ENCODE peak calls at places on chromosomes 4 and X, in nine cellular contexts. C is T-helper 2 cell; R is thyroid gland; H is germinal center; M is HFF-Myc; F is tibial nerve; Q is suprapubic skin; P is globus pallidus; J is stimulated activated CD8-positive, alpha-beta memory T cell treated with anti-CD3 and anti-CD28 coated beads, Interleukin-7, amount 100 ng/mL, for 24 hours. U is an unnamed sample.

GRCh38 chr4:99061048-99061447 is 27.5 kb downstream of the ADH5 start:
- DNase-seq in Q (no peak), H (no peak), P (no peak), F (no peak), R (peak), M (no peak), C (no peak), J (no peak), U (no peak)

GRCh38 chr4:54100607-54101189 is 735 bp downstream of the GSX2 start:
- DNase-seq in Q (no peak), P (no peak), H (peak), C (no peak), J (no peak), M (no peak), R (no peak), F (no peak), U (peak)

GRCh38 chr4:54109226-54110018 is 9.5 kb downstream of the GSX2 start:
- DNase-seq in H (peak), R (no peak), P (no peak), J (no peak), C (no peak), F (no peak), M (no peak), Q (no peak), U (no peak)

GRCh38 chrX:33134164-33134563 is 77.2 kb downstream of the DMD start:
- DNase-seq in C (no peak), P (no peak), J (no peak), H (no peak), Q (no peak), R (no peak), F (no peak), M (no peak), U (no peak)

GRCh38 chr4:78293841-78294301 is 236.7 kb downstream of the FRAS1 start:
- DNase-seq in F (no peak), H (no peak), M (peak), Q (no peak), R (no peak), J (no peak), C (no peak), P (no peak), U (no peak)

GRCh38 chr4:1026115-1026514 is 14.7 kb downstream of the FGFRL1 start:
- DNase-seq in H (peak), F (no peak), R (peak), P (no peak), M (no peak), Q (no peak), J (no peak), C (no peak), U (peak)

GRCh38 chrX:49079489-49080428 is at the start of gene WDR45:
- DNase-seq in P (peak), Q (peak), R (peak), H (peak), M (no peak), J (peak), C (peak), F (peak), U (peak)

GRCh38 chr4:99090511-99090910 is 1.9 kb upstream of the ADH5 start:
- DNase-seq in C (no peak), Q (no peak), H (no peak), P (no peak), M (no peak), F (no peak), J (no peak), R (no peak), U (no peak)

GRCh38 chrX:153983321-153983729 is 10.8 kb downstream of the TMEM187 start:
- DNase-seq in H (no peak), M (no peak), P (no peak), F (no peak), J (no peak), R (no peak), Q (no peak), C (no peak), U (no peak)

GRCh38 chr4:870951-871350 is 45.0 kb upstream of the CPLX1 start:
- DNase-seq in J (no peak), H (no peak), R (no peak), M (no peak), P (no peak), F (no peak), C (no peak), Q (no peak), U (no peak)

GRCh38 chr4:60759518-60760245 is 440.4 kb upstream of the ADGRL3 start:
- DNase-seq in P (no peak), R (no peak), Q (no peak), F (no peak), H (no peak), J (no peak), C (no peak), M (no peak), U (no peak)

GRCh38 chr4:55398461-55398860 is 2.7 kb downstream of the TMEM165 start:
- DNase-seq in C (no peak), H (no peak), P (peak), F (no peak), R (no peak), J (no peak), Q (no peak), M (no peak), U (no peak)

GRCh38 chr4:157655101-157655818 is 434.7 kb downstream of the GRIA2 start:
- DNase-seq in J (no peak), H (no peak), C (no peak), F (no peak), Q (no peak), P (peak), R (no peak), M (no peak), U (no peak)

GRCh38 chr4:114019276-114019971 is 40.0 kb upstream of the ARSJ start:
- DNase-seq in C (no peak), R (no peak), F (no peak), H (no peak), Q (no peak), M (no peak), J (no peak), P (no peak), U (no peak)

GRCh38 chr4:182495111-182495510 is 251.9 kb downstream of the TENM3 start:
- DNase-seq in F (no peak), J (no peak), C (no peak), Q (no peak), R (no peak), H (no peak), P (no peak), M (no peak), U (no peak)

GRCh38 chrX:320126-320783 is 1.7 kb upstream of the GTPBP6 start:
- DNase-seq in P (no peak), C (no peak), F (no peak), Q (peak), R (no peak), M (no peak), H (no peak), J (no peak), U (no peak)

GRCh38 chrX:154019633-154020499 is at the start of gene IRAK1:
- DNase-seq in R (peak), J (no peak), C (peak), M (no peak), Q (no peak), H (peak), P (peak), F (no peak), U (peak)

GRCh38 chr4:104693601-104694201 is 199.0 kb upstream of the CXXC4 start:
- DNase-seq in R (no peak), M (no peak), F (no peak), H (peak), Q (no peak), P (no peak), C (no peak), J (no peak), U (peak)

GRCh38 chr4:90474484-90474883 is 347.3 kb downstream of the CCSER1 start:
- DNase-seq in P (no peak), M (no peak), H (no peak), J (no peak), Q (no peak), C (no peak), R (no peak), F (no peak), U (no peak)

GRCh38 chr4:141301216-141301615 is 80.5 kb downstream of the ZNF330 start:
- DNase-seq in Q (no peak), M (no peak), C (no peak), J (no peak), H (no peak), F (no peak), P (no peak), R (no peak), U (no peak)

GRCh38 chrX:101685923-101686322 is 26.3 kb upstream of the ARMCX2 start:
- DNase-seq in H (no peak), P (no peak), M (no peak), Q (no peak), C (no peak), R (no peak), F (no peak), J (no peak), U (no peak)

GRCh38 chrX:13689519-13690211 is 737 bp downstream of the RAB9A start:
- DNase-seq in P (peak), H (no peak), J (no peak), M (no peak), C (no peak), F (no peak), Q (no peak), R (no peak), U (no peak)